ENCODE peak calls at places on chromosomes 1 and 21, in ten cellular contexts. J is mammary epithelial cell, O is AG10803, Y is fibroblast of the aortic adventitia, W is DND-41, S is thoracic aorta, A is cardiac fibroblast, V is GM12864, E is IMR-90, Z is astrocyte of the spinal cord. N is an unnamed sample.

GRCh38 chr1:235697517-235697916 is 47.9 kb upstream of the GNG4 start:
- DNase-seq in J (no peak), O (peak), Y (no peak), W (no peak), S (no peak), A (no peak), V (no peak), E (peak), Z (no peak), N (no peak)

GRCh38 chr21:44616591-44616926 is 4.7 kb downstream of the KRTAP10-8 start:
- DNase-seq in J (peak), O (no peak), Y (no peak), W (no peak), S (no peak), A (no peak), V (no peak), E (no peak), Z (no peak), N (no peak)

GRCh38 chr1:162030741-162031280 is 7.1 kb upstream of the OLFML2B start:
- DNase-seq in J (no peak), O (no peak), Y (no peak), W (no peak), S (no peak), A (no peak), V (no peak), E (no peak), Z (no peak), N (no peak)

GRCh38 chr21:42590431-42591131 is 62.8 kb upstream of the PDE9A start:
- DNase-seq in J (no peak), O (no peak), Y (no peak), W (no peak), S (no peak), A (no peak), V (no peak), E (no peak), Z (no peak), N (no peak)

GRCh38 chr1:99334991-99335390 is 70.7 kb downstream of the PLPPR4 start:
- DNase-seq in J (no peak), O (no peak), Y (no peak), W (no peak), S (no peak), A (no peak), V (no peak), E (no peak), Z (no peak), N (no peak)

GRCh38 chr21:42346441-42346840 is 4.4 kb downstream of the TFF2 start:
- DNase-seq in J (no peak), O (no peak), Y (no peak), W (no peak), S (no peak), A (no peak), V (no peak), E (no peak), Z (no peak), N (no peak)

GRCh38 chr1:54126271-54126815 is 26.5 kb downstream of the CDCP2 start:
- DNase-seq in J (no peak), O (no peak), Y (peak), W (no peak), S (no peak), A (peak), V (no peak), E (peak), Z (peak), N (peak)

GRCh38 chr1:24120965-24121364 is 9.0 kb upstream of the MYOM3 start:
- DNase-seq in J (no peak), O (no peak), Y (no peak), W (no peak), S (no peak), A (no peak), V (no peak), E (no peak), Z (no peak), N (no peak)

GRCh38 chr1:53619811-53620619 is 118.9 kb downstream of the GLIS1 start:
- DNase-seq in J (no peak), O (no peak), Y (no peak), W (no peak), S (no peak), A (peak), V (no peak), E (peak), Z (peak), N (peak)

GRCh38 chr1:8815582-8816285 is 1.7 kb downstream of the RERE start:
- DNase-seq in J (peak), O (peak), Y (peak), W (no peak), S (no peak), A (peak), V (no peak), E (no peak), Z (peak), N (peak)

DNA sequence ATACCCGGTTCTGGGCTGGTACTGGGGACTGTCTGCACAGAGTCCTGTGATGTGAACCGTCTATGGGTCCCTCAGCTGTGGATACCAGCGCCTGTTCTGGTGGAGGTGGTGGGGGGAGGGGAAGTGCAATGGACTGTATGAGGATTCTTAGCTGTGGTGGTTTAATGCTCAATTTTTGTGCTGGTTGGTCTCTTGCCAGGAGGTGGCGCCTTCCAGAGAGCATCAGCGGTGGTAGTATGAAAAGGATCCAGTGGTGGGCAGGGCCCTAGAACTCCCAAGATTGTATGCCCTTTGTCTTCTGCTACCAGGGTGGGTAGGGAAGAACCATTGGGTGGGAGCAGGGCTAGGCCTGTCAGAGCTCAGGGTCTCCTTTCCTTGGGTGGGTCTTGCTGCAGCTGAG is 89.4 kb upstream of the B3GALT2 start:
- DNase-seq in J (no peak), O (no peak), Y (no peak), W (no peak), S (no peak), A (no peak), V (no peak), E (no peak), Z (no peak), N (no peak)
- TF ChIP-seq CTCF in J (no peak), O (no peak), Y (no peak), W (no peak), S (no peak), A (no peak), V (no peak), E (no peak), Z (peak), N (no peak)

GRCh38 chr1:155017946-155018316 is 15.3 kb downstream of the ZBTB7B start:
- DNase-seq in J (no peak), O (no peak), Y (no peak), W (no peak), S (no peak), A (no peak), V (no peak), E (no peak), Z (no peak), N (no peak)

GRCh38 chr1:155014709-155015508 is 12.3 kb downstream of the ZBTB7B start:
- DNase-seq in J (no peak), O (no peak), Y (no peak), W (no peak), S (no peak), A (no peak), V (no peak), E (no peak), Z (no peak), N (no peak)

GRCh38 chr1:155017021-155017945 is 14.7 kb downstream of the ZBTB7B start:
- DNase-seq in J (peak), O (peak), Y (peak), W (peak), S (peak), A (peak), V (no peak), E (peak), Z (peak), N (peak)

GRCh38 chr1:155015527-155016230 is 13.1 kb downstream of the ZBTB7B start:
- DNase-seq in J (no peak), O (no peak), Y (no peak), W (no peak), S (no peak), A (no peak), V (no peak), E (no peak), Z (no peak), N (no peak)

DNA sequence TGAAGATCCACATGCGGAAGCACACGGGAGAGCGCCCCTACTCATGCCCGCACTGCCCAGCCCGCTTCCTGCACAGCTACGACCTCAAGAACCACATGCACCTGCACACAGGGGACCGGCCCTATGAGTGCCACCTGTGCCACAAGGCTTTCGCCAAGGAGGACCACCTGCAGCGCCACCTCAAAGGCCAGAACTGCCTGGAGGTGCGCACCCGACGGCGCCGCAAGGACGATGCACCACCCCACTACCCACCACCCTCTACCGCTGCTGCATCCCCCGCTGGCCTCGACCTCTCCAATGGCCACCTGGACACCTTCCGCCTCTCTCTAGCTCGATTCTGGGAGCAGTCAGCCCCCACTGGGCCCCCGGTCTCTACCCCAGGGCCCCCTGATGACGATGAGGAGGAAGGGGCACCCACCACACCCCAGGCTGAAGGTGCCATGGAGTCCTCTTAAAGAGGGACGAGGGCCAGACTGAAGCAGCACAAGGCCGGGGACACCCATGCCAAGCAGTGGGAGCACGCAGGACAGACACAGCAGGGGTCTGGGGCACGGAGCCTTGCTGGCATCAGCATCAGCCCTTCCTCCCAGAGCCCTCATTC is 13.7 kb downstream of the ZBTB7B start:
- DNase-seq in J (no peak), O (no peak), Y (no peak), W (peak), S (no peak), A (no peak), V (no peak), E (no peak), Z (no peak), N (no peak)
- H3K4me3 ChIP-seq in J (no peak), O (no peak), Y (no peak), W (no peak), S (no peak), A (no peak), V (no peak), E (no peak), Z (no peak), N (no peak)

GRCh38 chr1:209767706-209768105 is 11.9 kb downstream of the TRAF3IP3 start:
- DNase-seq in J (peak), O (no peak), Y (no peak), W (peak), S (no peak), A (no peak), V (no peak), E (no peak), Z (no peak), N (no peak)

GRCh38 chr1:209767105-209767504 is 11.3 kb downstream of the TRAF3IP3 start:
- DNase-seq in J (peak), O (no peak), Y (no peak), W (no peak), S (no peak), A (no peak), V (no peak), E (no peak), Z (no peak), N (no peak)

GRCh38 chr1:209769956-209770355 is 14.1 kb downstream of the TRAF3IP3 start:
- DNase-seq in J (peak), O (no peak), Y (peak), W (no peak), S (no peak), A (peak), V (no peak), E (no peak), Z (peak), N (peak)

GRCh38 chr1:209769171-209769904 is 13.5 kb downstream of the TRAF3IP3 start:
- DNase-seq in J (peak), O (peak), Y (peak), W (peak), S (peak), A (peak), V (peak), E (peak), Z (peak), N (peak)

GRCh38 chr1:209768354-209768774 is 12.5 kb downstream of the TRAF3IP3 start:
- DNase-seq in J (peak), O (no peak), Y (no peak), W (peak), S (no peak), A (no peak), V (peak), E (no peak), Z (no peak), N (no peak)
- TF ChIP-seq CTCF in J (no peak), O (no peak), Y (no peak), W (no peak), S (no peak), A (no peak), V (no peak), E (no peak), Z (no peak), N (no peak)

GRCh38 chr1:40339420-40340323 is 22.6 kb upstream of the COL9A2 start:
- DNase-seq in J (no peak), O (no peak), Y (no peak), W (no peak), S (no peak), A (no peak), V (no peak), E (no peak), Z (no peak), N (no peak)
- H3K4me3 ChIP-seq in J (no peak), O (no peak), Y (no peak), W (no peak), S (no peak), A (no peak), V (no peak), E (no peak), Z (no peak), N (no peak)

GRCh38 chr1:211627259-211627658 is 48.2 kb downstream of the NEK2 start:
- DNase-seq in J (no peak), O (no peak), Y (no peak), W (no peak), S (no peak), A (no peak), V (no peak), E (no peak), Z (no peak), N (no peak)

GRCh38 chr1:211628446-211628845 is 47.0 kb downstream of the NEK2 start:
- DNase-seq in J (no peak), O (no peak), Y (no peak), W (no peak), S (no peak), A (no peak), V (no peak), E (no peak), Z (no peak), N (no peak)

GRCh38 chr1:211623510-211623909 is 44.5 kb upstream of the SLC30A1 start:
- DNase-seq in J (no peak), O (no peak), Y (no peak), W (no peak), S (no peak), A (no peak), V (no peak), E (no peak), Z (no peak), N (no peak)

GRCh38 chr1:211621471-211622198 is 42.7 kb upstream of the SLC30A1 start:
- DNase-seq in J (no peak), O (no peak), Y (peak), W (no peak), S (no peak), A (peak), V (no peak), E (peak), Z (no peak), N (peak)

DNA sequence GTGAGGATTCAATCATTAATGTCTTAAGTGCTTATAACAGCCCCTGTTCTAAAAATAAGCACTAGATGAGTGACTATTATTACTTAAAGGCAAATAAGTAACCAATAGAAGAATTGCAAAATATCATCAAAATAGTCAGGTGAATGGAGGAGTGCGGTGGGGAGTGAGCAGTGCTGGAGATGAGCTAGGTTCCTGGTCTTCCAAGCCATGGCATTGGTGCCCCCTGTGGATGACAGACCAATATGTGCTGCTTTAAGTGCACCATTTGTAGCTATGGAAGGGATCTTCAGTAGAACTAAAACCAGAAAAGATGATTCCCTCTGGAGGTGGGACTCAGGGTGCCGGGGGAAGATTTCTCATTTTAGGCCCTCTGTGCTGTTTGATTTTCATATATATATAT is 46.1 kb upstream of the SLC30A1 start:
- DNase-seq in J (peak), O (peak), Y (peak), W (no peak), S (no peak), A (peak), V (no peak), E (peak), Z (peak), N (peak)
- TF ChIP-seq CTCF in J (peak), O (peak), Y (peak), W (peak), S (no peak), A (peak), V (peak), E (peak), Z (peak), N (peak)

DNA sequence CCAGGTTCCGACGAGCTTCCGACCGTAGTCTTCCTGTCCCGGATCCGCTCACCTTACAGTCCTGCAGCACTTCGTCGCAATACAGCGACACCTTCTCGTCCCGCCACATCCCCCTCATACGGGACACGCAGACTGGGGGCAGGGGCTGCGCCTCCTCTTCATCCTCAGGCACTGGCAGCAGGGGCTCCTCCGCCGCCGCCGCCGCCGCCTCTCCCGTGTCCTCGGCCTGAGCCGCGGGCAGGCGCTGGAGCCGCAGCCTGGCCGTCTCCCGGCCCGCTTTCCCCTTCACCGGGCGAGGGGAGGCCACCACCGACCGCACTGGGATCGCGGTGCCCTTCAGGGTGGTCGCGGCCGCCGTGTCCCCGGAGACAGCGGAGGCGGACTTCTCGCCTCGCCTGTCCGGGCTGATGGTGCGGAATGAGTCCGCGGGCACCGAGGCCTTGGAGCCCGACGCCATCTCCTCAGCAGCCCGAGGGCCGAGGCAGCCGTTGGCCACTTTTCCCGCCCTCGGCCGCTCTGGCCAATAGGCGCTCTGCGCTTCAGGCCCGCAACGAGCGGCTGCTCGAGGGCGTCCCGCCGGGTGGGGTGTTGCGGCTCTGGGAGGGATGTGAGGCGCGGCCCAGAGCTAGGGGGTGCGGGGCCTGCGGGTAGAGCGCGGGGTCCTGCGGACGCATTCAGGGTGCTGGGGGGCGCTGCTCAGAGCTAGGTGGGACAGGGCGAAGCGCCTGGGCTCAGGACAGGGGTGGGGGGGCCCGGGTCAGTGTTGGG is at the start of gene SHCBP1L:
- DNase-seq in J (no peak), O (no peak), Y (no peak), W (no peak), S (no peak), A (no peak), V (no peak), E (no peak), Z (no peak), N (no peak)
- H3K4me3 ChIP-seq in J (no peak), O (peak), Y (no peak), W (no peak), S (peak), A (peak), V (no peak), E (no peak), Z (no peak), N (no peak)

GRCh38 chr1:202125611-202126010 is 2.9 kb downstream of the GPR37L1 start:
- DNase-seq in J (no peak), O (no peak), Y (no peak), W (no peak), S (no peak), A (no peak), V (no peak), E (no peak), Z (no peak), N (no peak)
- TF ChIP-seq CTCF in J (no peak), O (no peak), Y (no peak), W (no peak), S (no peak), A (no peak), V (no peak), E (no peak), Z (no peak), N (no peak)

GRCh38 chr1:170668301-170668789 is 4.4 kb downstream of the PRRX1 start:
- DNase-seq in J (no peak), O (peak), Y (no peak), W (no peak), S (no peak), A (peak), V (no peak), E (no peak), Z (peak), N (no peak)
- H3K4me3 ChIP-seq in J (no peak), O (peak), Y (no peak), W (no peak), S (peak), A (peak), V (no peak), E (peak), Z (peak), N (peak)

GRCh38 chr1:44747878-44748277 is 8.2 kb downstream of the KIF2C start:
- DNase-seq in J (no peak), O (no peak), Y (no peak), W (no peak), S (no peak), A (peak), V (no peak), E (no peak), Z (no peak), N (no peak)
- TF ChIP-seq CTCF in J (no peak), O (no peak), Y (no peak), W (peak), S (no peak), A (no peak), V (no peak), E (no peak), Z (no peak), N (no peak)

DNA sequence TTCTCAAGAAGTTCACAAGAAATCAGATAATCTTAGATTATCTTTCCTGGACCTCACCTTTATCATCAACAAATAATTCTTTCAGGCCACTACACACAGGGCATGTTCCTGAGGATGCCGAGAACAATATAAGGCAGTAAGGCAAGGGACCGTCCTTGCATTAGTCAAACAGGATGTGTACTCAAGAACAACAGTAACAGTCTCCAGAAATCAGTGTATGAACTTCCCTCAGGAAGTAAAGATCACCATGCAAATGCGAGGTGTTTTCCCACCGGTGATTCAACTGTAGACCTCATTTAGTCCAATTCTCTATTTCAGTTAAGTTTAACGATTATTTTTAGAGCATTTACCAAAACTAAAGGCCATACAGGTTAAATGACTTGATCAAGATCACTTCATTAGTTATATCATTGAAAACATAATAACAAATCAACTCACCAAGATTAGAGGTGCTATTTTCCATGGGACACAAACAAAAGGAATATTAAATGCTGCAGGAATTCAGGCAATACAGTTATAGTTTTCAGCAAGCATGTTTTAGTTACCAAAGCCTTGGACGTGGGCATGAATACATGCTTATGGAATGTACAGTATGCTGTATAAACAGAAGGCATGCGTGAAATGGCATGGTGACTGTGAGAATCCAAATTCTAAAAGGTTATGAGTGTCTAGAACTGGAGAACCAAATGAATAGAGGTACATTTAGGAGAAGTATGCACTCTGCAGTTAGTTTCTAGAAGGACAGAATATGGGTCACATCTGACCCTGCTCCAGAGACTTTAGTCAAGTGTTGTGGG is 145.2 kb downstream of the TNR start:
- DNase-seq in J (peak), O (peak), Y (no peak), W (no peak), S (no peak), A (peak), V (peak), E (peak), Z (peak), N (peak)
- H3K4me3 ChIP-seq in J (no peak), O (no peak), Y (no peak), W (no peak), S (no peak), A (no peak), V (no peak), E (no peak), Z (no peak), N (no peak)